ENCODE peak calls at places on chromosomes 6 and 20, in four cellular contexts. F is right atrium auricular region, V is thoracic aorta, X is tibial artery. A is an unnamed sample. For H3K4me1 and H3K9me3, the result is how much of the 10 kb centered on the place peaks cover.

GRCh38 chr20:10565922-10566897 is 107.6 kb downstream of the JAG1 start:
- DNase-seq in F (no peak), V (no peak), X (no peak), A (no peak)

GRCh38 chr6:4805553-4806307 is 29.5 kb downstream of the CDYL start:
- DNase-seq in F (no peak), V (no peak), X (peak), A (peak)

GRCh38 chr6:35068206-35068605 is 72.9 kb downstream of the TCP11 start:
- DNase-seq in F (no peak), V (no peak), X (no peak), A (no peak)

GRCh38 chr20:19568128-19568527 is 189.9 kb upstream of the RIN2 start:
- DNase-seq in F (no peak), V (no peak), X (no peak), A (no peak)

GRCh38 chr6:31412506-31412905 is 9.1 kb downstream of the MICA start:
- DNase-seq in F (no peak), V (no peak), X (no peak), A (no peak)

GRCh38 chr6:25579484-25579883 is 72.5 kb upstream of the SCGN start:
- DNase-seq in F (no peak), V (no peak), X (no peak), A (no peak)

GRCh38 chr6:135256866-135257265 is 75.8 kb downstream of the MYB start:
- DNase-seq in F (no peak), V (no peak), X (no peak), A (no peak)

GRCh38 chr6:75528423-75528822 is 34.8 kb upstream of the FILIP1 start:
- DNase-seq in F (no peak), V (no peak), X (no peak), A (no peak)

GRCh38 chr20:45780159-45780558 is 11.5 kb downstream of the WFDC3 start:
- DNase-seq in F (no peak), V (no peak), X (no peak), A (no peak)

GRCh38 chr20:31710423-31711250 is 12.0 kb downstream of the BCL2L1 start:
- DNase-seq in F (no peak), V (no peak), X (no peak), A (peak)

GRCh38 chr20:36775826-36776225 is 2.3 kb upstream of the DSN1 start:
- DNase-seq in F (no peak), V (no peak), X (no peak), A (no peak)

GRCh38 chr6:39792501-39793450 is 600 bp downstream of the DAAM2 start:
- DNase-seq in F (no peak), V (no peak), X (no peak), A (no peak)

GRCh38 chr6:129575378-129576118 is 134.4 kb downstream of the ARHGAP18 start:
- DNase-seq in F (no peak), V (no peak), X (no peak), A (no peak)

GRCh38 chr20:9038791-9039190 is 30.1 kb upstream of the PLCB4 start:
- DNase-seq in F (no peak), V (no peak), X (no peak), A (no peak)

GRCh38 chr6:45044086-45044485 is 284.0 kb upstream of the RUNX2 start:
- DNase-seq in F (no peak), V (no peak), X (no peak), A (no peak)

GRCh38 chr6:210104-210456 is 82.2 kb upstream of the DUSP22 start:
- DNase-seq in F (no peak), V (no peak), X (no peak), A (no peak)

GRCh38 chr6:55617272-55617671 is 38.3 kb upstream of the HMGCLL1 start:
- DNase-seq in F (no peak), V (no peak), X (no peak), A (no peak)

GRCh38 chr20:59006167-59006863 is 739 bp downstream of the CTSZ start:
- DNase-seq in F (no peak), V (no peak), X (peak), A (no peak)

GRCh38 chr6:30615219-30615957 is 1.7 kb downstream of the PPP1R10 start:
- DNase-seq in F (no peak), V (no peak), X (peak), A (peak)

GRCh38 chr6:128079026-128079425 is 178.2 kb upstream of the THEMIS start:
- DNase-seq in F (no peak), V (no peak), X (no peak), A (no peak)

GRCh38 chr6:34004706-34005105 is 141.2 kb downstream of the GRM4 start:
- DNase-seq in F (no peak), V (no peak), X (no peak), A (no peak)

GRCh38 chr6:43669922-43670622 is 17.5 kb downstream of the MRPS18A start:
- DNase-seq in F (no peak), V (no peak), X (no peak), A (no peak)

GRCh38 chr6:123594776-123595175 is 42.0 kb downstream of the TRDN start:
- DNase-seq in F (no peak), V (no peak), X (no peak), A (no peak)

GRCh38 chr6:166942393-166943168 is 13.8 kb downstream of the RNASET2 start:
- DNase-seq in F (no peak), V (no peak), X (no peak), A (peak)

GRCh38 chr20:63682384-63683139 is 13.9 kb upstream of the TNFRSF6B start:
- DNase-seq in F (peak), V (peak), X (peak), A (peak)

GRCh38 chr6:7939864-7940228 is 29.3 kb upstream of the TXNDC5 start:
- DNase-seq in F (no peak), V (no peak), X (no peak), A (no peak)

GRCh38 chr6:154500769-154501171 is 9.7 kb downstream of the CNKSR3 start:
- DNase-seq in F (no peak), V (no peak), X (no peak), A (no peak)

GRCh38 chr6:43584892-43585570 is 9.0 kb downstream of the POLH start:
- DNase-seq in F (no peak), V (no peak), X (no peak), A (no peak)

GRCh38 chr6:6005467-6006427 is 978 bp downstream of the NRN1 start:
- DNase-seq in F (no peak), V (no peak), X (no peak), A (no peak)

GRCh38 chr20:24781061-24781980 is 167.7 kb upstream of the CST7 start:
- DNase-seq in F (no peak), V (no peak), X (peak), A (peak)

GRCh38 chr6:137978252-137978896 is 111.3 kb downstream of the TNFAIP3 start:
- DNase-seq in F (no peak), V (no peak), X (no peak), A (no peak)

GRCh38 chr20:56788041-56788670 is 159.1 kb downstream of the TFAP2C start:
- DNase-seq in F (no peak), V (no peak), X (no peak), A (no peak)

GRCh38 chr6:146289816-146290588 is 253.6 kb upstream of the RAB32 start:
- DNase-seq in F (no peak), V (no peak), X (no peak), A (no peak)

DNA sequence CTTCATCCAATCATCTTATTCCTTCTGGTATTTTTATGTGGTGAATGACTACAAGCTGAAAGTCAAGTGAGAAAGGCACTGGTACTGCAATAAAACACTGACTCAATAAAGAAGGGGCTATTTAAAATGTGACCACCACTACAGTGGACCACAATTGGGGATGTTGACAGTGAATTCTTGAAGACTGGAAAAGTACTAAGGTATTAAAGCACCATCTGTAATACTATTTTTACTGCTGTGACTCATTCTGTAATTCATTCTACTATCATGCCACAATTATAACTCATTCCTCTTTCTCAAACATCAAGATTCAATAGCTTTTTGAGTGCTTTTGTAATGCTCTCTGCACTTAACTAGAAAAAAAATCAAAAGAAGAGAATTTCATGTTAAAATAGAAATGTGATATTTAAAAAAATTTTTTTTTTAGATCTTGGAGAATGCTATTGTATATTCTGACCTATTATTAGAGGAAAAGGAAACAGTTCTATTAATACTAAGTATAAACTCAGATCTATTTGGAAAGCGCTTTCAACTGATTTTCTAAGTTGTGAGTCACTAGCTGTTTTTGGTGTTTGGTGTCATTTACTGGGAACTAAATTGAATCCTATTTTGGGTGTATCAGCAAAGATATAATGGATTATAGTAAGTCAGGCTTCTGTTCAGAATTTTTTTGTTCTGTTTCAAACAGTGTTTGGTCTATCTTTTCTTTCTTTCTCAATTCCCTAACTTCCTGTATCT is 104.7 kb upstream of the TMEM170B start:
- DNase-seq in F (no peak), V (no peak), X (no peak), A (no peak)
- H3K4me1 ChIP-seq in F (under half), V (half or more), X (under half), A (half or more)

DNA sequence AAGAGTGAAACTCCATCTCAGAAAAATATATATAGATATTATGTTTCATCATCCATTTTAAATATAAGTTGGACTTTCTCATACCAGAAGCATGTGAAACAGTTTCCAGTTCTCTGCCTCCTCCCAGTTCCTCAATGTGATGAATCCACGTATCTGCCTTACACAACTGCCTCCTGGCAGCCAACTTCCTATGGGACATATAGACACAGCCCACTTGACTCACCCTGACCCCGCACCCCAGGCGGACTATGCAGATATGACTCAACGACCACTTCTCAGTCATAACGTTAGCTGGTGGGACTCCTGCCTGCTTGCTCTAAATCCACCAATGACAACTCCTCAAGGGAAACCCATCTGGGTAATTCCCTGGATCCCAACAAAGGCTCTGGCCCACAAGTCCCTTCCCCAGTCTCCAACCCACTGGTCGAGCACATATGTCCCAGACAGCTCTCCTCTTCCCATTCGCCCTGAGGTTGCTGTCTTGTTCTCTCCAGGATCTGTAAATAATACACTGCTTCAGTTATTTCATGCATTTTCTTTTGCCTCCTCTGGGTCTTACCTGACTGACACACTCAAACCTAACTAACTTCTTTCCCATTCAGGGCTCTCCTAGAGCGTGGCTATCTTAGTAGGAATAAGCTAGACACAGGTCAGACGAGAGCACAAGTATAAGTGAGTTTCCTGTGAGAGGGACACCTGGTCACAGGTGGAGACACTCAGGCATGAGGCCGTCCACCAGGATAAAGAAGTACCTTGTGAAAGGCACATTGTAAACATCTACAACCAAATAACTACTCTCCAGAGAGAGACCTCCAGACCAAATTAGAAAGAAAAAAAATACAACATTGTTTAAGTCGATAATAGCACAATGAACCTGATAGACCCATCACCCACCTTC is 548.5 kb downstream of the CD83 start:
- DNase-seq in F (peak), V (peak), X (peak), A (peak)
- H3K27ac ChIP-seq in F (no peak), V (no peak), X (no peak), A (peak)

GRCh38 chr6:168039301-168039700 is 39.7 kb downstream of the FRMD1 start:
- DNase-seq in F (no peak), V (no peak), X (no peak), A (no peak)
- H3K9me3 ChIP-seq in F (under half), V (under half), X (under half), A (half or more)

GRCh38 chr6:13812359-13812642 is 2.1 kb downstream of the MCUR1 start:
- DNase-seq in F (no peak), V (no peak), X (no peak), A (no peak)

GRCh38 chr6:13810688-13811446 is 3.5 kb downstream of the MCUR1 start:
- DNase-seq in F (no peak), V (no peak), X (no peak), A (no peak)

GRCh38 chr6:13813621-13814175 is 659 bp downstream of the MCUR1 start:
- DNase-seq in F (peak), V (peak), X (peak), A (peak)

GRCh38 chr6:13813011-13813410 is 1.3 kb downstream of the MCUR1 start:
- DNase-seq in F (no peak), V (no peak), X (no peak), A (no peak)

GRCh38 chr6:13811627-13812358 is 2.6 kb downstream of the MCUR1 start:
- DNase-seq in F (no peak), V (no peak), X (no peak), A (no peak)
- H3K4me1 ChIP-seq in F (under half), V (under half), X (under half), A (under half)